ENCODE peak calls at places on chromosomes 1 and 21, in ten cellular contexts. C is spleen, U is BJ, J is right lobe of liver, K is omental fat pad, Q is left lung, F is psoas muscle, I is nephron progenitor cell, A is HCT116, N is fibroblast of pulmonary artery. R is an unnamed sample.
A peak's percentile ranks its signal among the peaks of the same experiment; 100 is the strongest.

GRCh38 chr1:167426716-167427115 is 91.6 kb downstream of the CD247 start:
- DNase-seq in N (no peak), Q (no peak), C (no peak), K (no peak), I (no peak), J (no peak), A (no peak), U (no peak), F (no peak), R (no peak)

GRCh38 chr1:181033799-181034391 is at the start of gene MR1:
- DNase-seq in U (peak; percentile 83), Q (no peak), F (no peak), J (peak; percentile 48), C (no peak), N (peak; percentile 87), K (no peak), A (peak; percentile 81), I (no peak), R (peak; percentile 83)

GRCh38 chr1:27544818-27545612 is 55.0 kb upstream of the WASF2 start:
- DNase-seq in C (no peak), J (no peak), I (no peak), K (no peak), N (peak; percentile 52), F (peak; percentile 80), U (no peak), Q (no peak), A (no peak), R (no peak)

GRCh38 chr21:16837319-16837718 is 675.5 kb upstream of the CXADR start:
- DNase-seq in C (no peak), A (no peak), J (no peak), Q (no peak), K (no peak), I (no peak), N (peak; percentile 29), U (no peak), F (no peak), R (no peak)

GRCh38 chr1:118077331-118078055 is 107.5 kb downstream of the SPAG17 start:
- DNase-seq in C (no peak), N (peak; percentile 61), F (no peak), A (peak; percentile 40), J (no peak), Q (no peak), U (no peak), I (no peak), K (no peak), R (no peak)

GRCh38 chr1:72227667-72228066 is 54.7 kb downstream of the NEGR1 start:
- DNase-seq in F (no peak), N (no peak), J (no peak), I (no peak), C (no peak), Q (no peak), U (no peak), K (no peak), A (no peak), R (no peak)

GRCh38 chr1:40385437-40386310 is 12.1 kb downstream of the SMAP2 start:
- DNase-seq in C (no peak), J (no peak), K (no peak), Q (no peak), I (no peak), F (no peak), N (peak; percentile 40), A (no peak), U (no peak), R (peak; percentile 83)

GRCh38 chr1:27391511-27392095 is 819 bp upstream of the GPR3 start:
- DNase-seq in A (peak; percentile 53), I (no peak), J (no peak), K (no peak), Q (peak; percentile 67), C (peak; percentile 75), U (no peak), F (no peak), N (peak; percentile 59), R (no peak)

GRCh38 chr1:50812346-50812745 is 147.7 kb downstream of the FAF1 start:
- DNase-seq in I (no peak), F (no peak), J (no peak), Q (no peak), U (no peak), C (no peak), A (no peak), N (no peak), K (no peak), R (no peak)

GRCh38 chr1:68819190-68819829 is 322.4 kb upstream of the DEPDC1 start:
- DNase-seq in A (peak; percentile 31), C (no peak), I (no peak), F (no peak), J (no peak), N (peak; percentile 20), K (no peak), U (no peak), Q (no peak), R (no peak)

GRCh38 chr1:154502066-154502741 is at the start of the genes SHE and TDRD10:
- DNase-seq in F (peak; percentile 59), A (no peak), U (no peak), K (no peak), J (peak; percentile 53), C (peak; percentile 81), Q (peak; percentile 41), N (no peak), I (peak; percentile 64), R (no peak)

GRCh38 chr1:201602413-201603265 is 63.7 kb downstream of the NAV1 start:
- DNase-seq in C (peak; percentile 28), Q (no peak), F (no peak), K (no peak), N (peak; percentile 79), I (no peak), U (peak; percentile 78), A (no peak), J (no peak), R (no peak)

GRCh38 chr1:245197121-245197520 is 42.3 kb downstream of the KIF26B start:
- DNase-seq in Q (no peak), U (no peak), F (no peak), I (no peak), K (no peak), J (no peak), C (no peak), N (no peak), A (no peak), R (no peak)

GRCh38 chr1:199545780-199546179 is 481.7 kb upstream of the NR5A2 start:
- DNase-seq in N (peak; percentile 11), I (no peak), C (no peak), Q (no peak), U (no peak), F (no peak), A (peak; percentile 26), J (no peak), K (no peak), R (peak; percentile 9)
- TF ChIP-seq CTCF in N (peak; percentile 34), I (no peak), C (no peak), Q (no peak), U (no peak), F (no peak), A (peak; percentile 12), J (peak; percentile 28), K (no peak), R (peak; percentile 42)

GRCh38 chr1:210189426-210189825 is 43.2 kb upstream of the SERTAD4 start:
- DNase-seq in I (no peak), Q (no peak), A (no peak), K (no peak), C (no peak), U (no peak), N (no peak), F (no peak), J (no peak), R (no peak)

GRCh38 chr1:210185063-210185462 is 47.5 kb upstream of the SERTAD4 start:
- DNase-seq in F (no peak), K (no peak), Q (no peak), C (no peak), A (no peak), U (no peak), N (no peak), J (no peak), I (no peak), R (no peak)
- TF ChIP-seq CTCF in F (no peak), K (no peak), Q (no peak), C (no peak), A (no peak), U (no peak), N (no peak), J (no peak), I (no peak), R (no peak)

GRCh38 chr1:31562707-31563360 is 13.5 kb upstream of the TINAGL1 start:
- DNase-seq in U (no peak), J (no peak), N (no peak), F (no peak), A (peak; percentile 56), Q (no peak), C (no peak), I (no peak), K (no peak), R (no peak)

GRCh38 chr1:31567956-31568570 is 8.3 kb upstream of the TINAGL1 start:
- DNase-seq in J (no peak), K (no peak), I (no peak), N (no peak), Q (no peak), A (no peak), F (no peak), U (no peak), C (no peak), R (no peak)

GRCh38 chr1:31560394-31560793 is 15.9 kb upstream of the TINAGL1 start:
- DNase-seq in N (no peak), C (no peak), I (no peak), K (no peak), U (no peak), J (no peak), A (no peak), Q (no peak), F (no peak), R (no peak)

GRCh38 chr1:31568895-31569655 is 7.2 kb upstream of the TINAGL1 start:
- DNase-seq in I (no peak), N (no peak), F (peak; percentile 73), U (no peak), Q (peak; percentile 70), K (no peak), J (peak; percentile 74), C (no peak), A (no peak), R (no peak)

DNA sequence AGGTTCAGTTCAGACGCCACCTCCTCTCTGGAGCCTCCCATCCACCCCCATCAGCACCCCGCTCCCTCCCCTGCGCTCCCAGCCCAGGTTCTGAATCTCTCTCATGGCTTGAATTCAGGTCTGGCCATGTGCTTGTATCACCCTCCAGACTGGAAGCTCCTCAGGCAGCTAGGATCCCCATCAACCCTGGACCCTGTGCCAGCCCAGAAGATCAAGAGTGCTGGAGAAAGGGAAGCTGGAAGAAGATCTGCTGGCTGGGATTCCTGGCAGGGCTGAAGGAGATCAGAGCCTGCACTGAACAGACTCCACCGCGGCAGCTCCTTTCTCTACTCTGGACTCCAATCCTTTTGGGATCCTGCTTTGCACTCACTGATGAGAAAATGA is 11.7 kb upstream of the TINAGL1 start:
- DNase-seq in J (no peak), Q (no peak), F (no peak), C (no peak), U (no peak), I (no peak), K (no peak), A (no peak), N (no peak), R (no peak)
- TF ChIP-seq CTCF in J (no peak), Q (no peak), F (no peak), C (no peak), U (no peak), I (no peak), K (no peak), A (no peak), N (no peak), R (no peak)

DNA sequence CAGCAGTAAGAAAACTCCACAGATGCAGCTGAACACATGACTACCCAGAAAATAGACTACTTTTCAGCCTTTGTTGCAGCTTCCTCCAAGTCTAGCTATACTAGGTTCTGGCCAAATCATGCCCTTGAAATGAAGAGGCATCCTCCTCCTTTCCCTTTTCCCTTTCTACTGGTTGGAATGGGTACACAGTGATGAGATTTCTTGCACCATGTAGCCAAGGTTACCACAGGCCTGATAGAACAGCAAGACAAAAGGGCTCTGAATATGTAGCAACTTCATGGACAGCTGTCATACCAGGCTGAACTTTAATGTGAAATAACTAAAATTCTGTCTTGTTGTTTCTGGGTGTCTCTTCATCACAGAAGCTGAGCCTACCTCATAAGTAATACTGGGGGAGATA is 146.5 kb downstream of the PDE4B start:
- DNase-seq in I (no peak), U (no peak), A (no peak), N (no peak), C (no peak), Q (no peak), F (no peak), J (no peak), K (no peak), R (no peak)
- TF ChIP-seq CTCF in I (no peak), U (no peak), A (no peak), N (no peak), C (no peak), Q (no peak), F (no peak), J (no peak), K (no peak), R (no peak)

R was measured in GM06990.